ENCODE peak calls at places on chromosomes 1 and 21, in seven cellular contexts. G is hepatocyte, N is neural progenitor cell, W is HepG2, V is endothelial cell of umbilical vein, Z is IMR-90, X is fibroblast of lung. J is an unnamed sample.

GRCh38 chr1:9655836-9656235 is 4.3 kb downstream of the PIK3CD start:
- DNase-seq in X (no peak), G (no peak), Z (no peak), W (no peak), V (no peak), N (no peak), J (no peak)

GRCh38 chr1:67575861-67576260 is 109.1 kb upstream of the GADD45A start:
- DNase-seq in W (no peak), X (peak; percentile 88), V (peak; percentile 54), Z (peak; percentile 93), G (no peak), N (no peak), J (peak; percentile 85)

GRCh38 chr1:8880068-8880676 is 1.7 kb upstream of the ENO1 start:
- DNase-seq in W (peak; percentile 76), Z (peak; percentile 97), N (no peak), V (peak; percentile 55), G (peak; percentile 67), X (peak; percentile 97), J (peak; percentile 96)

GRCh38 chr1:10544239-10544638 is 69.5 kb downstream of the PEX14 start:
- DNase-seq in X (no peak), G (no peak), Z (no peak), W (no peak), V (no peak), N (no peak), J (no peak)

GRCh38 chr1:203512830-203513578 is 19.1 kb downstream of the OPTC start:
- DNase-seq in W (peak; percentile 21), Z (peak; percentile 97), V (peak; percentile 85), X (peak; percentile 97), G (peak; percentile 88), N (no peak), J (peak; percentile 96)

GRCh38 chr1:36106269-36106668 is 17.6 kb downstream of the ADPRS start:
- DNase-seq in X (no peak), G (no peak), W (no peak), V (no peak), N (no peak), Z (no peak), J (no peak)

GRCh38 chr1:155182052-155182550 is 8.5 kb downstream of the TRIM46 start:
- DNase-seq in W (no peak), G (no peak), X (no peak), Z (no peak), V (no peak), N (no peak), J (no peak)

GRCh38 chr21:42093991-42094417 is 22.9 kb downstream of the UMODL1 start:
- DNase-seq in N (no peak), G (peak; percentile 55), X (peak; percentile 98), Z (peak; percentile 93), V (peak; percentile 4), W (peak; percentile 11), J (peak; percentile 98)

GRCh38 chr1:180909005-180909414 is 3.7 kb upstream of the KIAA1614 start:
- DNase-seq in G (no peak), V (no peak), W (no peak), N (no peak), X (no peak), Z (no peak), J (no peak)

GRCh38 chr1:162682013-162682419 is 49.8 kb downstream of the DDR2 start:
- DNase-seq in V (peak; percentile 64), N (no peak), G (no peak), X (no peak), Z (no peak), W (peak; percentile 67), J (no peak)

GRCh38 chr1:44110916-44111315 is 7.7 kb upstream of the KLF17 start:
- DNase-seq in V (no peak), N (no peak), G (no peak), W (no peak), Z (no peak), X (no peak), J (no peak)

GRCh38 chr1:27599605-27600499 is 4.1 kb downstream of the AHDC1 start:
- DNase-seq in X (no peak), N (no peak), Z (no peak), W (no peak), V (no peak), G (peak; percentile 31), J (no peak)
- H3K4me1 ChIP-seq in X (peaks cover 49% of the 10 kb centered on the region), N (peaks cover 74% of the 10 kb centered on the region), Z (peaks cover 56% of the 10 kb centered on the region), W (peaks cover 62% of the 10 kb centered on the region), V (peaks cover 23% of the 10 kb centered on the region), G (peaks cover 77% of the 10 kb centered on the region), J (peaks cover 66% of the 10 kb centered on the region)

GRCh38 chr1:164495915-164496314 is 63.1 kb upstream of the PBX1 start:
- DNase-seq in X (no peak), Z (no peak), G (no peak), V (no peak), N (no peak), W (no peak), J (no peak)
- H4K20me1 ChIP-seq in X (no peaks in the 10 kb centered on the region), Z (no peaks in the 10 kb centered on the region), G (no peaks in the 10 kb centered on the region), V (no peaks in the 10 kb centered on the region), N (no peaks in the 10 kb centered on the region), W (no peaks in the 10 kb centered on the region), J (no peaks in the 10 kb centered on the region)

DNA sequence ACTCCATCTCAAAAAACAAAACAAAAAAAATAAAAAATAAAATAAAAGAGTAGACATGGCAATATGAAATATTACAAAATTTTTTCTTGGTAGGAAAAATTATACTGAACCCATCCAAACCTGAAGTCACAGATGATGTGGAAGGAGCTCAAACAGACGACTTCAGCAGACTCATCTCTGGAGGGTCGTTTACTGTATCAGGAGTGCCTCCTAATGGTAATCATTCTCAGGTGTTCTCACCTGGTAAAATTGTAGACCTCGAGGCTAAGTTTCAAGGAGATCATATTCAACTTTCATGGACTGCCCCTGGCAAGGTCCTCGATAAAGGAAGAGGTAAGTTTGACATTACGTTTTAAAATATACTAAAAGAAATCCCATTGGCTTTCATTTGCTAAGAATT is 54.3 kb upstream of the SH3GLB1 start:
- DNase-seq in X (no peak), Z (no peak), N (no peak), G (peak; percentile 5), V (no peak), W (no peak), J (no peak)
- TF ChIP-seq CTCF in X (no peak), Z (no peak), N (no peak), G (peak; percentile 14), V (no peak), W (no peak), J (no peak)

DNA sequence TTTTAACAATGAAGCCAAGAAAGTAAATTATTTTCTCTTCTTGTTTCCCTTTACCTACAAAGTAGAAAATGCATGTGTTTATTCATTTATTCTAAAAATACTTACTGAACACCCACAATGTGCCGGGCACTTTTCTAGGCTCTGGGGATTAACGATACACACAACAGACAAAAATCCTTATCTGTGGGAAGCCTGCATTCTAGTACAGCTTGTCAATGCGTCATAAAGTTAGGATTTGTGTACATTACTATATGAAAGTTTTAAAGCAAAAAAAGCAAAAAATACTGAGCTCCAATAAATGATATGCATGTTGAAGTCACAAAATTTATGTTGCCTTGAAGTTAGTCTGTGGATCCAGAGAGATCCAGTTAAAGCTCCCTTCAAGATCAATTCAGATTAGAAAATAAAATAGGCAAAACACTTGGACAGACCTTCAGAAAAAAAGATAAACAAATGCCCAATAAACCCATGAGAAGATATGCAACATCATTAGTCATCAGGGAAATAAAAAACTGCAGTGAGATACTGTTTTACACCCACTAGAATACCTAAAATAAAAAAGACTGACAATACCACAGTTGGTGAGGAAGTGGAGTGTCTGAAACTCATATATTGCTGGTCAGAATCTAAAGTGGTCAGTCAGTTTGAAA is 33.1 kb upstream of the KCNQ4 start:
- DNase-seq in G (no peak), X (peak; percentile 17), V (no peak), W (no peak), Z (peak; percentile 47), N (no peak), J (no peak)
- H3K4me1 ChIP-seq in G (peaks cover 22% of the 10 kb centered on the region), X (no peaks in the 10 kb centered on the region), V (no peaks in the 10 kb centered on the region), W (peaks cover 26% of the 10 kb centered on the region), Z (peaks cover 1% of the 10 kb centered on the region), N (no peaks in the 10 kb centered on the region), J (no peaks in the 10 kb centered on the region)

GRCh38 chr1:28758420-28758819 is 21.7 kb downstream of the YTHDF2 start:
- DNase-seq in V (no peak), X (no peak), N (no peak), G (no peak), W (no peak), Z (no peak), J (no peak)

GRCh38 chr1:28755701-28756100 is 19.0 kb downstream of the YTHDF2 start:
- DNase-seq in N (no peak), Z (peak; percentile 31), X (peak; percentile 42), G (no peak), V (no peak), W (peak; percentile 13), J (peak; percentile 31)

GRCh38 chr1:28761189-28761588 is 24.4 kb downstream of the YTHDF2 start:
- DNase-seq in V (no peak), Z (no peak), N (no peak), W (no peak), G (no peak), X (no peak), J (no peak)

GRCh38 chr1:28756846-28757245 is 20.1 kb downstream of the YTHDF2 start:
- DNase-seq in X (no peak), V (peak; percentile 28), G (no peak), W (no peak), N (peak; percentile 27), Z (no peak), J (peak; percentile 8)

DNA sequence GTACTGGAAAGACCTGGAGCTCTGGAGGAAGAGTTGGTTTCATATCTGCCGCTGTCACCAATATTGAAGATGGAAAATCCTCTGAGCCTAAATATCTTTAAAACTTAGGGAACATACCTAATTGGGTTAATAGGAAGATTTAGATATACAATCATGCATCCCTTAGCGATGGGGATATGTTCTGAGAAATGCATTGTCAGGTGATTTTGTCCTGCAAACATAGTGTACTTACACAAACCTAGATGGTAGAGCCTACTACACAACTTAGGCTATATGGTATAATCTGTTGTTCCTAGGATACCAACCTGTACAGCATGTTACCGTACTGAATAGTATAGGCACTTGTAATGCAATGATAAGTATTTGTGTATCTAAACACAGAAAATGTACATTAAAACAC is 22.5 kb downstream of the YTHDF2 start:
- DNase-seq in X (no peak), G (no peak), N (no peak), V (no peak), Z (no peak), W (no peak), J (no peak)
- H4K20me1 ChIP-seq in X (peaks cover 7% of the 10 kb centered on the region), G (peaks cover 97% of the 10 kb centered on the region), N (peaks cover 96% of the 10 kb centered on the region), V (peaks cover 34% of the 10 kb centered on the region), Z (peaks cover 88% of the 10 kb centered on the region), W (peaks cover 64% of the 10 kb centered on the region), J (peaks cover 90% of the 10 kb centered on the region)

GRCh38 chr1:15760520-15761211 is 2.1 kb downstream of the FBLIM1 start:
- DNase-seq in W (no peak), Z (peak; percentile 74), G (peak; percentile 56), X (peak; percentile 83), N (peak; percentile 43), V (peak; percentile 86), J (peak; percentile 75)
- TF ChIP-seq CTCF in W (no peak), Z (peak; percentile 1), G (no peak), X (peak; percentile 4), N (no peak), V (no peak), J (no peak)

GRCh38 chr1:212034516-212035122 is 738 bp downstream of the INTS7 start:
- DNase-seq in N (no peak), Z (no peak), X (no peak), V (no peak), W (no peak), G (no peak), J (no peak)

GRCh38 chr1:212035123-212035834 is at the start of the genes DTL and INTS7:
- DNase-seq in G (peak; percentile 100), V (peak; percentile 99), W (peak; percentile 99), N (peak; percentile 100), Z (peak; percentile 99), X (peak; percentile 97), J (peak; percentile 94)

GRCh38 chr1:212035835-212036605 is 472 bp downstream of the DTL start:
- DNase-seq in N (no peak), Z (no peak), G (no peak), X (no peak), W (no peak), V (peak; percentile 9), J (no peak)

GRCh38 chr1:212030936-212031528 is 4.3 kb downstream of the INTS7 start:
- DNase-seq in Z (peak; percentile 91), W (peak; percentile 83), N (no peak), V (peak; percentile 79), X (peak; percentile 88), G (peak; percentile 51), J (peak; percentile 84)
- H3K4me1 ChIP-seq in Z (peaks cover 9% of the 10 kb centered on the region), W (peaks cover 78% of the 10 kb centered on the region), N (no peaks in the 10 kb centered on the region), V (peaks cover 18% of the 10 kb centered on the region), X (peaks cover 8% of the 10 kb centered on the region), G (peaks cover 16% of the 10 kb centered on the region), J (peaks cover 16% of the 10 kb centered on the region)

J was measured in astrocyte.